ENCODE peak calls at places on chromosomes 13 and 19, in eight cellular contexts. Q is MCF 10A, W is GM06990, V is AG04449, U is RWPE1, C is heart left ventricle, Z is RWPE2, N is fibroblast of pulmonary artery. R is an unnamed sample.
A peak's percentile ranks its signal among the peaks of the same experiment; 100 is the strongest.

GRCh38 chr19:6273701-6274601 is 5.8 kb downstream of the MLLT1 start:
- DNase-seq in C (peak; percentile 91), Z (peak; percentile 79), V (no peak), W (no peak), U (peak; percentile 86), Q (peak; percentile 97), N (peak; percentile 94), R (no peak)

GRCh38 chr19:12834976-12835757 is 788 bp upstream of the RTBDN start:
- DNase-seq in Z (no peak), U (no peak), Q (no peak), V (no peak), C (no peak), W (no peak), N (no peak), R (no peak)

GRCh38 chr19:33435706-33436359 is 62.3 kb downstream of the CEBPG start:
- DNase-seq in W (no peak), N (no peak), V (no peak), C (no peak), U (no peak), Q (no peak), Z (peak; percentile 48), R (peak; percentile 56)

GRCh38 chr13:44331912-44332840 is 41.4 kb upstream of the SERP2 start:
- DNase-seq in U (no peak), C (peak; percentile 81), Z (no peak), V (peak; percentile 23), W (no peak), N (peak; percentile 93), Q (peak; percentile 56), R (no peak)

GRCh38 chr13:44191504-44192171 is 182.0 kb upstream of the SERP2 start:
- DNase-seq in V (no peak), Z (no peak), N (peak; percentile 86), Q (peak; percentile 77), U (peak; percentile 44), C (peak; percentile 38), W (no peak), R (no peak)

GRCh38 chr19:46499692-46500091 is 4.0 kb upstream of the PNMA8B start:
- DNase-seq in V (no peak), N (no peak), C (no peak), Z (no peak), U (no peak), Q (no peak), W (no peak), R (no peak)

GRCh38 chr13:88384542-88384941 is 713.4 kb downstream of the SLITRK5 start:
- DNase-seq in C (no peak), W (no peak), V (no peak), N (no peak), Q (no peak), U (no peak), Z (no peak), R (no peak)

GRCh38 chr13:33146843-33147611 is 130.8 kb downstream of the KL start:
- DNase-seq in N (no peak), C (no peak), U (no peak), Z (no peak), V (no peak), W (peak; percentile 85), Q (no peak), R (no peak)

GRCh38 chr19:43660301-43660700 is 9.7 kb downstream of the PLAUR start:
- DNase-seq in C (no peak), Q (no peak), V (no peak), Z (no peak), N (no peak), W (no peak), U (no peak), R (no peak)

GRCh38 chr19:40312533-40312932 is 27.4 kb upstream of the AKT2 start:
- DNase-seq in U (no peak), Q (no peak), N (no peak), W (no peak), C (no peak), Z (no peak), V (no peak), R (no peak)

GRCh38 chr13:31722684-31723083 is 16.6 kb upstream of the RXFP2 start:
- DNase-seq in Q (peak; percentile 7), U (no peak), W (no peak), V (no peak), N (peak; percentile 18), Z (no peak), C (no peak), R (no peak)

GRCh38 chr19:39970424-39970673 is 616 bp upstream of the PSMC4 start:
- DNase-seq in U (peak; percentile 39), W (no peak), Q (no peak), N (peak; percentile 41), C (no peak), V (no peak), Z (no peak), R (no peak)

GRCh38 chr13:34076943-34077703 is 259.2 kb downstream of the RFC3 start:
- DNase-seq in U (peak; percentile 33), N (peak; percentile 56), Z (no peak), C (no peak), W (no peak), Q (peak; percentile 20), V (peak; percentile 12), R (no peak)

GRCh38 chr13:89950225-89950624 is 1397.3 kb upstream of the MIR17HG start:
- DNase-seq in W (no peak), Q (no peak), V (no peak), U (no peak), N (no peak), C (no peak), Z (no peak), R (no peak)

GRCh38 chr13:73073050-73073449 is 14.2 kb downstream of the KLF5 start:
- DNase-seq in U (no peak), N (peak; percentile 9), W (no peak), V (no peak), Q (no peak), C (no peak), Z (no peak), R (no peak)

GRCh38 chr19:8506402-8506957 is 4.0 kb upstream of the PRAM1 start:
- DNase-seq in U (no peak), C (no peak), Z (no peak), Q (no peak), N (no peak), V (no peak), W (no peak), R (no peak)

GRCh38 chr13:33313504-33313903 is 27.9 kb upstream of the STARD13 start:
- DNase-seq in W (no peak), Q (no peak), N (no peak), V (no peak), U (no peak), C (no peak), Z (no peak), R (no peak)

GRCh38 chr19:54434862-54435174 is 14.2 kb upstream of the LENG8 start:
- DNase-seq in C (peak; percentile 33), N (no peak), U (no peak), Q (no peak), Z (no peak), V (no peak), W (no peak), R (no peak)
- TF ChIP-seq CTCF in C (no peak), N (no peak), U (no peak), Q (no peak), Z (no peak), V (no peak), W (no peak), R (no peak)

GRCh38 chr19:4375620-4376228 is 24.6 kb downstream of the SH3GL1 start:
- DNase-seq in U (no peak), Z (no peak), Q (peak; percentile 70), V (no peak), C (peak; percentile 50), N (peak; percentile 80), W (peak; percentile 54), R (no peak)
- TF ChIP-seq CTCF in U (no peak), Z (peak; percentile 14), Q (no peak), V (peak; percentile 73), C (no peak), N (peak; percentile 55), W (peak; percentile 56), R (peak; percentile 70)

DNA sequence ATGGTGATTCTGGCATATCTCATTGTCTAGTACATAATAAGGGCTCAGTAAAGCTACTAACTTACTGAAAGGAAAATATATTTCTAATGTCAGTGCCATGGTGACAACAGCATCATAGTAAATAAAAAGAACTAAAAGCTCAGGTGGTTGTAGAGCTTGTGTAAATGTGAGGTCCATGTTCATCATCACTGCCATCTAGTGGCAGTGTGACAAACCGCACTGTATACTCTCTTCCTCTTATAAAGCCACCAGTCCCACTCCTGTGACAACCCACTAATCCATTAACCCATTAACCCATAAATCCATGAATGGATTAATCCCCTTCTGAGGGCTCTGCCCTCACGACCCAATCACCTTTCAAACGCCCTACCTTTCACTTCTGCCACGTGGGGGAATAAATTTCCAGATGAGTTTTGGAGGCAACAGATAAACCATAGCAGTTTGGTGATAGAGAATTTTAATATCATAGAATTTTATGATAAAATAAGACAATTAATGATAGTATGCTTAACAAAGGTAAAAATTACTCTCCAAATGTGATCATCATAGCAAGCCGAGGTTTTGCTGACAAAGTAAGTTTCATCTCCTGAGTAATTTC is 160.4 kb upstream of the SGCG start:
- DNase-seq in U (peak; percentile 21), Q (peak; percentile 46), Z (no peak), V (no peak), C (peak; percentile 39), N (peak; percentile 72), W (peak; percentile 12), R (no peak)
- TF ChIP-seq CTCF in U (peak; percentile 87), Q (peak; percentile 72), Z (peak; percentile 85), V (peak; percentile 77), C (peak; percentile 80), N (peak; percentile 92), W (peak; percentile 77), R (peak; percentile 91)

DNA sequence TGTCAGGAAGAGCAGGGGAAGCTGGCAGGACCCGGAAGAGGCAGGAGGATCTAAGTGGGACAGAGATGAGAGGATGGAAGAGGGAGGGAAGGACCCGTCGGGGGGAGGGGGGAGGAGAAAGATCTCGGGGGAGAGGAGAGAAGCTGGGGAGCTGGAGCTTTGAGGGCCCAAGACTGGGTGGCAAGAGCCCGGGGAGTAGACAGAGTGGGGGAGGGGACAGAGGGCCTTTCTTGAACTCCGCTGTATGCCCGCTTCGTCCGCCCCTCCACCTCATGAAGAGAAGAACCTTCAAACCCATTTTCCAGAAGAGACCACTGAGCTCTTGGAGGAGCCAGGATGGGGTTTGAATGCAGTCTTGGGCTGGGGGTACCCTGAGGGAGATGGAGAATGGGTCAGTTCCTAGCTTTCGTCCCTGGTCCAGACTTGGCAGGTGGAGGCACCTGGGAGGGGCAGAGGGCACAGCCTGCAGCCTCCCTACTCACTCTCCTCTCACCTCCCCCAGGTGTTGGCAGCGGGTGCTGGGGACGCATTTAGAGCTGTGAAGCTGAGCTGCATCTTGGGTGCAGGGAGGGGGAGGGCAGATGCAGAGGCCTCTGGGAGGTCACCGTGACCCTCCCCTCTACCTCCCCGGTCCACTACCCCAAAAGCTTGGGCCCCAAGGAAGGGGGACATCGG is 925 bp upstream of the LRRC4B start:
- DNase-seq in W (no peak), N (no peak), Q (no peak), V (no peak), Z (no peak), C (no peak), U (no peak), R (no peak)
- TF ChIP-seq CTCF in W (no peak), N (no peak), Q (no peak), V (no peak), Z (no peak), C (no peak), U (no peak), R (no peak)

GRCh38 chr19:23286477-23286876 is 36.3 kb upstream of the ZNF724 start:
- DNase-seq in V (no peak), Q (no peak), C (no peak), W (no peak), N (no peak), Z (no peak), U (no peak), R (no peak)
- TF ChIP-seq CTCF in V (no peak), Q (peak; percentile 14), C (no peak), W (peak; percentile 32), N (peak; percentile 23), Z (no peak), U (no peak), R (peak; percentile 46)